ENCODE peak calls at places on chromosomes 5 and 9, in ten cellular contexts. One of them, this sample, is unnamed.
A peak's percentile ranks its signal among the peaks of the same experiment; 100 is the strongest.

GRCh38 chr5:67089200-67089725 is 107.3 kb downstream of the CD180 start:
- DNase-seq in NCI-H1105 treated with DMSO at 0.1 percent for 48 hours: no peak
- DNase-seq in activated CD4-positive, alpha-beta T cell treated with anti-CD3 and anti-CD28 coated beads, Interleukin-2, amount 10 ng/mL, durations not matched to agents 7 days and 5 days: no peak
- DNase-seq in AG09319: no peak
- DNase-seq in stimulated activated CD4-positive, alpha-beta T cell treated with anti-CD3 and anti-CD28 coated beads, Interleukin-1b, Interleukin-23, amount 100 ng/mL, for 48 hours: no peak
- DNase-seq in A172: no peak
- DNase-seq in HEK293T: no peak
- DNase-seq in NCI-H1048: no peak
- DNase-seq in stimulated activated CD8-positive, alpha-beta memory T cell treated with anti-CD3 and anti-CD28 coated beads, Interleukin-4, amount 100 ng/mL, for 4 hours: no peak
- DNase-seq in fibroblast of mammary gland: peak; percentile 56
- DNase-seq in this sample: no peak

GRCh38 chr5:106873558-106873957 is 797.2 kb downstream of the EFNA5 start:
- DNase-seq in AG09319: no peak
- DNase-seq in NCI-H1048: peak; percentile 19
- DNase-seq in stimulated activated CD8-positive, alpha-beta memory T cell treated with anti-CD3 and anti-CD28 coated beads, Interleukin-4, amount 100 ng/mL, for 4 hours: no peak
- DNase-seq in fibroblast of mammary gland: no peak
- DNase-seq in stimulated activated CD4-positive, alpha-beta T cell treated with anti-CD3 and anti-CD28 coated beads, Interleukin-1b, Interleukin-23, amount 100 ng/mL, for 48 hours: no peak
- DNase-seq in A172: no peak
- DNase-seq in activated CD4-positive, alpha-beta T cell treated with anti-CD3 and anti-CD28 coated beads, Interleukin-2, amount 10 ng/mL, durations not matched to agents 7 days and 5 days: no peak
- DNase-seq in HEK293T: no peak
- DNase-seq in NCI-H1105 treated with DMSO at 0.1 percent for 48 hours: no peak
- DNase-seq in this sample: no peak

GRCh38 chr5:11273180-11273882 is 512.3 kb upstream of the DAP start:
- DNase-seq in fibroblast of mammary gland: peak; percentile 10
- DNase-seq in AG09319: no peak
- DNase-seq in activated CD4-positive, alpha-beta T cell treated with anti-CD3 and anti-CD28 coated beads, Interleukin-2, amount 10 ng/mL, durations not matched to agents 7 days and 5 days: no peak
- DNase-seq in NCI-H1105 treated with DMSO at 0.1 percent for 48 hours: no peak
- DNase-seq in NCI-H1048: no peak
- DNase-seq in A172: peak; percentile 28
- DNase-seq in HEK293T: no peak
- DNase-seq in stimulated activated CD8-positive, alpha-beta memory T cell treated with anti-CD3 and anti-CD28 coated beads, Interleukin-4, amount 100 ng/mL, for 4 hours: no peak
- DNase-seq in stimulated activated CD4-positive, alpha-beta T cell treated with anti-CD3 and anti-CD28 coated beads, Interleukin-1b, Interleukin-23, amount 100 ng/mL, for 48 hours: no peak
- DNase-seq in this sample: no peak

GRCh38 chr5:150265984-150266383 is 23.6 kb downstream of the CAMK2A start:
- DNase-seq in A172: no peak
- DNase-seq in fibroblast of mammary gland: no peak
- DNase-seq in HEK293T: no peak
- DNase-seq in AG09319: no peak
- DNase-seq in stimulated activated CD8-positive, alpha-beta memory T cell treated with anti-CD3 and anti-CD28 coated beads, Interleukin-4, amount 100 ng/mL, for 4 hours: no peak
- DNase-seq in NCI-H1105 treated with DMSO at 0.1 percent for 48 hours: no peak
- DNase-seq in NCI-H1048: no peak
- DNase-seq in activated CD4-positive, alpha-beta T cell treated with anti-CD3 and anti-CD28 coated beads, Interleukin-2, amount 10 ng/mL, durations not matched to agents 7 days and 5 days: no peak
- DNase-seq in stimulated activated CD4-positive, alpha-beta T cell treated with anti-CD3 and anti-CD28 coated beads, Interleukin-1b, Interleukin-23, amount 100 ng/mL, for 48 hours: no peak
- DNase-seq in this sample: no peak

GRCh38 chr5:103223031-103223955 is 35.3 kb upstream of the MACIR start:
- DNase-seq in HEK293T: no peak
- DNase-seq in stimulated activated CD8-positive, alpha-beta memory T cell treated with anti-CD3 and anti-CD28 coated beads, Interleukin-4, amount 100 ng/mL, for 4 hours: no peak
- DNase-seq in fibroblast of mammary gland: no peak
- DNase-seq in NCI-H1048: no peak
- DNase-seq in stimulated activated CD4-positive, alpha-beta T cell treated with anti-CD3 and anti-CD28 coated beads, Interleukin-1b, Interleukin-23, amount 100 ng/mL, for 48 hours: no peak
- DNase-seq in AG09319: no peak
- DNase-seq in A172: no peak
- DNase-seq in NCI-H1105 treated with DMSO at 0.1 percent for 48 hours: no peak
- DNase-seq in activated CD4-positive, alpha-beta T cell treated with anti-CD3 and anti-CD28 coated beads, Interleukin-2, amount 10 ng/mL, durations not matched to agents 7 days and 5 days: no peak
- DNase-seq in this sample: peak; percentile 69

GRCh38 chr9:89996717-89997116 is 391.9 kb downstream of the GADD45G start:
- DNase-seq in A172: peak; percentile 29
- DNase-seq in NCI-H1048: no peak
- DNase-seq in fibroblast of mammary gland: peak; percentile 20
- DNase-seq in stimulated activated CD4-positive, alpha-beta T cell treated with anti-CD3 and anti-CD28 coated beads, Interleukin-1b, Interleukin-23, amount 100 ng/mL, for 48 hours: peak; percentile 10
- DNase-seq in AG09319: no peak
- DNase-seq in activated CD4-positive, alpha-beta T cell treated with anti-CD3 and anti-CD28 coated beads, Interleukin-2, amount 10 ng/mL, durations not matched to agents 7 days and 5 days: no peak
- DNase-seq in NCI-H1105 treated with DMSO at 0.1 percent for 48 hours: no peak
- DNase-seq in stimulated activated CD8-positive, alpha-beta memory T cell treated with anti-CD3 and anti-CD28 coated beads, Interleukin-4, amount 100 ng/mL, for 4 hours: no peak
- DNase-seq in HEK293T: no peak
- DNase-seq in this sample: no peak

GRCh38 chr9:36960575-36960955 is 73.5 kb downstream of the PAX5 start:
- DNase-seq in AG09319: no peak
- DNase-seq in NCI-H1105 treated with DMSO at 0.1 percent for 48 hours: no peak
- DNase-seq in fibroblast of mammary gland: no peak
- DNase-seq in activated CD4-positive, alpha-beta T cell treated with anti-CD3 and anti-CD28 coated beads, Interleukin-2, amount 10 ng/mL, durations not matched to agents 7 days and 5 days: no peak
- DNase-seq in stimulated activated CD4-positive, alpha-beta T cell treated with anti-CD3 and anti-CD28 coated beads, Interleukin-1b, Interleukin-23, amount 100 ng/mL, for 48 hours: no peak
- DNase-seq in A172: no peak
- DNase-seq in stimulated activated CD8-positive, alpha-beta memory T cell treated with anti-CD3 and anti-CD28 coated beads, Interleukin-4, amount 100 ng/mL, for 4 hours: no peak
- DNase-seq in NCI-H1048: no peak
- DNase-seq in HEK293T: no peak
- DNase-seq in this sample: no peak

GRCh38 chr5:386432-387341 is 56.3 kb upstream of the EXOC3 start:
- DNase-seq in activated CD4-positive, alpha-beta T cell treated with anti-CD3 and anti-CD28 coated beads, Interleukin-2, amount 10 ng/mL, durations not matched to agents 7 days and 5 days: peak; percentile 3
- DNase-seq in fibroblast of mammary gland: peak; percentile 39
- DNase-seq in stimulated activated CD4-positive, alpha-beta T cell treated with anti-CD3 and anti-CD28 coated beads, Interleukin-1b, Interleukin-23, amount 100 ng/mL, for 48 hours: no peak
- DNase-seq in HEK293T: no peak
- DNase-seq in NCI-H1105 treated with DMSO at 0.1 percent for 48 hours: no peak
- DNase-seq in AG09319: no peak
- DNase-seq in A172: no peak
- DNase-seq in NCI-H1048: no peak
- DNase-seq in stimulated activated CD8-positive, alpha-beta memory T cell treated with anti-CD3 and anti-CD28 coated beads, Interleukin-4, amount 100 ng/mL, for 4 hours: no peak
- DNase-seq in this sample: peak; percentile 43

GRCh38 chr9:96655198-96655851 is at the start of gene PRXL2C:
- DNase-seq in AG09319: peak; percentile 59
- DNase-seq in NCI-H1048: peak; percentile 22
- DNase-seq in A172: peak; percentile 67
- DNase-seq in NCI-H1105 treated with DMSO at 0.1 percent for 48 hours: peak; percentile 67
- DNase-seq in activated CD4-positive, alpha-beta T cell treated with anti-CD3 and anti-CD28 coated beads, Interleukin-2, amount 10 ng/mL, durations not matched to agents 7 days and 5 days: peak; percentile 79
- DNase-seq in HEK293T: peak; percentile 68
- DNase-seq in fibroblast of mammary gland: peak; percentile 61
- DNase-seq in stimulated activated CD4-positive, alpha-beta T cell treated with anti-CD3 and anti-CD28 coated beads, Interleukin-1b, Interleukin-23, amount 100 ng/mL, for 48 hours: peak; percentile 78
- DNase-seq in stimulated activated CD8-positive, alpha-beta memory T cell treated with anti-CD3 and anti-CD28 coated beads, Interleukin-4, amount 100 ng/mL, for 4 hours: peak; percentile 70
- DNase-seq in this sample: peak; percentile 92

GRCh38 chr9:16985559-16986348 is 115.3 kb upstream of the BNC2 start:
- DNase-seq in HEK293T: no peak
- DNase-seq in AG09319: peak; percentile 66
- DNase-seq in NCI-H1105 treated with DMSO at 0.1 percent for 48 hours: no peak
- DNase-seq in activated CD4-positive, alpha-beta T cell treated with anti-CD3 and anti-CD28 coated beads, Interleukin-2, amount 10 ng/mL, durations not matched to agents 7 days and 5 days: no peak
- DNase-seq in A172: no peak
- DNase-seq in fibroblast of mammary gland: peak; percentile 87
- DNase-seq in stimulated activated CD8-positive, alpha-beta memory T cell treated with anti-CD3 and anti-CD28 coated beads, Interleukin-4, amount 100 ng/mL, for 4 hours: no peak
- DNase-seq in NCI-H1048: no peak
- DNase-seq in stimulated activated CD4-positive, alpha-beta T cell treated with anti-CD3 and anti-CD28 coated beads, Interleukin-1b, Interleukin-23, amount 100 ng/mL, for 48 hours: no peak
- DNase-seq in this sample: no peak

GRCh38 chr5:138132543-138132942 is 6.7 kb downstream of the NME5 start:
- DNase-seq in HEK293T: no peak
- DNase-seq in A172: no peak
- DNase-seq in NCI-H1105 treated with DMSO at 0.1 percent for 48 hours: no peak
- DNase-seq in NCI-H1048: no peak
- DNase-seq in activated CD4-positive, alpha-beta T cell treated with anti-CD3 and anti-CD28 coated beads, Interleukin-2, amount 10 ng/mL, durations not matched to agents 7 days and 5 days: no peak
- DNase-seq in AG09319: no peak
- DNase-seq in stimulated activated CD8-positive, alpha-beta memory T cell treated with anti-CD3 and anti-CD28 coated beads, Interleukin-4, amount 100 ng/mL, for 4 hours: no peak
- DNase-seq in fibroblast of mammary gland: no peak
- DNase-seq in stimulated activated CD4-positive, alpha-beta T cell treated with anti-CD3 and anti-CD28 coated beads, Interleukin-1b, Interleukin-23, amount 100 ng/mL, for 48 hours: no peak
- DNase-seq in this sample: no peak

GRCh38 chr5:36904677-36905076 is 28.1 kb downstream of the NIPBL start:
- DNase-seq in NCI-H1048: no peak
- DNase-seq in stimulated activated CD8-positive, alpha-beta memory T cell treated with anti-CD3 and anti-CD28 coated beads, Interleukin-4, amount 100 ng/mL, for 4 hours: no peak
- DNase-seq in stimulated activated CD4-positive, alpha-beta T cell treated with anti-CD3 and anti-CD28 coated beads, Interleukin-1b, Interleukin-23, amount 100 ng/mL, for 48 hours: no peak
- DNase-seq in fibroblast of mammary gland: no peak
- DNase-seq in A172: no peak
- DNase-seq in activated CD4-positive, alpha-beta T cell treated with anti-CD3 and anti-CD28 coated beads, Interleukin-2, amount 10 ng/mL, durations not matched to agents 7 days and 5 days: no peak
- DNase-seq in AG09319: no peak
- DNase-seq in NCI-H1105 treated with DMSO at 0.1 percent for 48 hours: no peak
- DNase-seq in HEK293T: no peak
- DNase-seq in this sample: no peak

GRCh38 chr5:52997424-52997823 is 8.3 kb downstream of the ITGA2 start:
- DNase-seq in A172: no peak
- DNase-seq in activated CD4-positive, alpha-beta T cell treated with anti-CD3 and anti-CD28 coated beads, Interleukin-2, amount 10 ng/mL, durations not matched to agents 7 days and 5 days: no peak
- DNase-seq in HEK293T: no peak
- DNase-seq in AG09319: no peak
- DNase-seq in fibroblast of mammary gland: no peak
- DNase-seq in stimulated activated CD8-positive, alpha-beta memory T cell treated with anti-CD3 and anti-CD28 coated beads, Interleukin-4, amount 100 ng/mL, for 4 hours: no peak
- DNase-seq in NCI-H1048: no peak
- DNase-seq in stimulated activated CD4-positive, alpha-beta T cell treated with anti-CD3 and anti-CD28 coated beads, Interleukin-1b, Interleukin-23, amount 100 ng/mL, for 48 hours: no peak
- DNase-seq in NCI-H1105 treated with DMSO at 0.1 percent for 48 hours: no peak
- DNase-seq in this sample: no peak

GRCh38 chr5:172443441-172444109 is 10.8 kb downstream of the SH3PXD2B start:
- DNase-seq in stimulated activated CD4-positive, alpha-beta T cell treated with anti-CD3 and anti-CD28 coated beads, Interleukin-1b, Interleukin-23, amount 100 ng/mL, for 48 hours: peak; percentile 73
- DNase-seq in HEK293T: no peak
- DNase-seq in NCI-H1048: no peak
- DNase-seq in activated CD4-positive, alpha-beta T cell treated with anti-CD3 and anti-CD28 coated beads, Interleukin-2, amount 10 ng/mL, durations not matched to agents 7 days and 5 days: peak; percentile 22
- DNase-seq in fibroblast of mammary gland: peak; percentile 100
- DNase-seq in NCI-H1105 treated with DMSO at 0.1 percent for 48 hours: no peak
- DNase-seq in stimulated activated CD8-positive, alpha-beta memory T cell treated with anti-CD3 and anti-CD28 coated beads, Interleukin-4, amount 100 ng/mL, for 4 hours: peak; percentile 19
- DNase-seq in A172: peak; percentile 95
- DNase-seq in AG09319: peak; percentile 86
- DNase-seq in this sample: no peak

GRCh38 chr5:116571568-116572321 is 2.9 kb downstream of the SEMA6A start:
- DNase-seq in stimulated activated CD8-positive, alpha-beta memory T cell treated with anti-CD3 and anti-CD28 coated beads, Interleukin-4, amount 100 ng/mL, for 4 hours: no peak
- DNase-seq in HEK293T: peak; percentile 19
- DNase-seq in fibroblast of mammary gland: no peak
- DNase-seq in NCI-H1105 treated with DMSO at 0.1 percent for 48 hours: peak; percentile 50
- DNase-seq in NCI-H1048: no peak
- DNase-seq in A172: no peak
- DNase-seq in AG09319: no peak
- DNase-seq in activated CD4-positive, alpha-beta T cell treated with anti-CD3 and anti-CD28 coated beads, Interleukin-2, amount 10 ng/mL, durations not matched to agents 7 days and 5 days: no peak
- DNase-seq in stimulated activated CD4-positive, alpha-beta T cell treated with anti-CD3 and anti-CD28 coated beads, Interleukin-1b, Interleukin-23, amount 100 ng/mL, for 48 hours: no peak
- DNase-seq in this sample: peak; percentile 59

GRCh38 chr9:136170291-136170901 is 34.5 kb downstream of the LHX3 start:
- DNase-seq in A172: peak; percentile 36
- DNase-seq in NCI-H1048: no peak
- DNase-seq in fibroblast of mammary gland: peak; percentile 8
- DNase-seq in stimulated activated CD8-positive, alpha-beta memory T cell treated with anti-CD3 and anti-CD28 coated beads, Interleukin-4, amount 100 ng/mL, for 4 hours: no peak
- DNase-seq in stimulated activated CD4-positive, alpha-beta T cell treated with anti-CD3 and anti-CD28 coated beads, Interleukin-1b, Interleukin-23, amount 100 ng/mL, for 48 hours: peak; percentile 52
- DNase-seq in AG09319: no peak
- DNase-seq in NCI-H1105 treated with DMSO at 0.1 percent for 48 hours: no peak
- DNase-seq in activated CD4-positive, alpha-beta T cell treated with anti-CD3 and anti-CD28 coated beads, Interleukin-2, amount 10 ng/mL, durations not matched to agents 7 days and 5 days: peak; percentile 51
- DNase-seq in HEK293T: peak; percentile 74
- DNase-seq in this sample: peak; percentile 87

GRCh38 chr5:139368613-139369012 is 14.5 kb downstream of the SLC23A1 start:
- DNase-seq in HEK293T: no peak
- DNase-seq in stimulated activated CD4-positive, alpha-beta T cell treated with anti-CD3 and anti-CD28 coated beads, Interleukin-1b, Interleukin-23, amount 100 ng/mL, for 48 hours: no peak
- DNase-seq in activated CD4-positive, alpha-beta T cell treated with anti-CD3 and anti-CD28 coated beads, Interleukin-2, amount 10 ng/mL, durations not matched to agents 7 days and 5 days: no peak
- DNase-seq in stimulated activated CD8-positive, alpha-beta memory T cell treated with anti-CD3 and anti-CD28 coated beads, Interleukin-4, amount 100 ng/mL, for 4 hours: no peak
- DNase-seq in NCI-H1048: no peak
- DNase-seq in AG09319: no peak
- DNase-seq in A172: no peak
- DNase-seq in NCI-H1105 treated with DMSO at 0.1 percent for 48 hours: no peak
- DNase-seq in fibroblast of mammary gland: no peak
- DNase-seq in this sample: no peak

GRCh38 chr9:130995399-130995941 is 13.5 kb upstream of the LAMC3 start:
- DNase-seq in A172: peak; percentile 46
- DNase-seq in HEK293T: no peak
- DNase-seq in NCI-H1048: no peak
- DNase-seq in NCI-H1105 treated with DMSO at 0.1 percent for 48 hours: peak; percentile 12
- DNase-seq in stimulated activated CD4-positive, alpha-beta T cell treated with anti-CD3 and anti-CD28 coated beads, Interleukin-1b, Interleukin-23, amount 100 ng/mL, for 48 hours: no peak
- DNase-seq in activated CD4-positive, alpha-beta T cell treated with anti-CD3 and anti-CD28 coated beads, Interleukin-2, amount 10 ng/mL, durations not matched to agents 7 days and 5 days: no peak
- DNase-seq in AG09319: no peak
- DNase-seq in fibroblast of mammary gland: peak; percentile 54
- DNase-seq in stimulated activated CD8-positive, alpha-beta memory T cell treated with anti-CD3 and anti-CD28 coated beads, Interleukin-4, amount 100 ng/mL, for 4 hours: no peak
- DNase-seq in this sample: peak; percentile 63

This sample was measured in endodermal cell.